ENCODE peak calls at places on chromosomes 3 and 15, in seven cellular contexts. E is lung, M is SHP77, Q is Ammon's horn, S is hepatocyte, X is left ventricle myocardium inferior, B is neuronal stem cell. N is an unnamed sample.

GRCh38 chr3:170712798-170713197 is 126.9 kb upstream of the SLC7A14 start:
- DNase-seq in M (no peak), X (no peak), E (no peak), S (no peak), B (no peak), Q (no peak), N (no peak)

GRCh38 chr3:87997298-87997697 is 61.5 kb downstream of the CGGBP1 start:
- DNase-seq in S (no peak), B (no peak), M (no peak), X (no peak), E (no peak), Q (no peak), N (no peak)

GRCh38 chr3:99901200-99901926 is 83.7 kb downstream of the CMSS1 start:
- DNase-seq in X (no peak), Q (no peak), S (peak), B (no peak), M (no peak), E (no peak), N (no peak)

GRCh38 chr3:182704926-182705325 is 88.4 kb upstream of the ATP11B start:
- DNase-seq in E (no peak), M (peak), X (no peak), S (no peak), B (no peak), Q (no peak), N (no peak)

GRCh38 chr3:8840556-8840955 is 71.1 kb upstream of the OXTR start:
- DNase-seq in B (no peak), Q (no peak), S (peak), X (no peak), M (no peak), E (no peak), N (no peak)

GRCh38 chr3:170220871-170221270 is 1.4 kb upstream of the PRKCI start:
- DNase-seq in X (no peak), Q (no peak), S (no peak), E (no peak), B (no peak), M (no peak), N (no peak)

GRCh38 chr15:31554261-31554660 is 227.6 kb downstream of the KLF13 start:
- DNase-seq in E (peak), M (no peak), Q (peak), S (no peak), B (no peak), X (peak), N (peak)

GRCh38 chr15:66566963-66567531 is 1.2 kb upstream of the LCTL start:
- DNase-seq in E (peak), X (peak), B (peak), S (peak), M (peak), Q (peak), N (peak)

GRCh38 chr15:44692659-44693058 is 18.5 kb downstream of the PATL2 start:
- DNase-seq in B (no peak), Q (no peak), M (no peak), S (no peak), E (no peak), X (no peak), N (no peak)

GRCh38 chr15:46089438-46090044 is 454.7 kb downstream of the SQOR start:
- DNase-seq in E (no peak), B (no peak), X (no peak), M (no peak), S (no peak), Q (no peak), N (no peak)

GRCh38 chr15:49423021-49423420 is at the start of gene FGF7:
- DNase-seq in M (no peak), X (no peak), Q (no peak), B (peak), S (peak), E (no peak), N (no peak)

GRCh38 chr3:66957357-66957756 is 40.8 kb upstream of the KBTBD8 start:
- DNase-seq in M (no peak), B (no peak), E (no peak), Q (no peak), S (peak), X (no peak), N (no peak)

GRCh38 chr3:67437090-67437489 is 217.3 kb downstream of the SUCLG2 start:
- DNase-seq in M (no peak), B (no peak), S (peak), E (no peak), X (no peak), Q (no peak), N (no peak)

GRCh38 chr15:35279811-35280210 is 194.7 kb upstream of the NANOGP8 start:
- DNase-seq in E (no peak), B (no peak), S (no peak), X (no peak), M (no peak), Q (no peak), N (no peak)

GRCh38 chr15:38144921-38145320 is 107.7 kb upstream of the SPRED1 start:
- DNase-seq in Q (no peak), S (no peak), M (no peak), E (no peak), B (no peak), X (no peak), N (no peak)

N was measured in cerebellum.